ENCODE peak calls at places on chromosomes 12 and 14, in six cellular contexts. S, Y, T, X, M and P are unnamed samples.

GRCh38 chr12:122420471-122421262 is 1.8 kb downstream of the CLIP1 start:
- DNase-seq in M (no peak), S (no peak), Y (peak; percentile 33), X (peak; percentile 46), T (no peak), P (no peak)

GRCh38 chr12:73656375-73656774 is 881.3 kb upstream of the ATXN7L3B start:
- DNase-seq in Y (no peak), X (no peak), S (no peak), M (peak; percentile 23), T (no peak), P (no peak)

GRCh38 chr12:17976202-17976601 is 113.8 kb downstream of the RERGL start:
- DNase-seq in Y (no peak), M (peak; percentile 79), X (no peak), T (no peak), S (no peak), P (no peak)

GRCh38 chr14:23404331-23404900 is 3.7 kb downstream of the MYH6 start:
- DNase-seq in M (no peak), S (no peak), X (no peak), Y (no peak), T (no peak), P (no peak)

GRCh38 chr12:52125499-52125900 is 46.0 kb downstream of the SMIM41 start:
- DNase-seq in Y (no peak), X (no peak), T (no peak), S (no peak), M (peak; percentile 85), P (no peak)

GRCh38 chr12:130137141-130138018 is 24.9 kb upstream of the FZD10 start:
- DNase-seq in X (no peak), T (no peak), S (no peak), Y (no peak), M (peak; percentile 43), P (no peak)

GRCh38 chr12:111840831-111841230 is 1.2 kb upstream of the MAPKAPK5 start:
- DNase-seq in T (no peak), X (no peak), S (peak; percentile 46), M (no peak), Y (no peak), P (no peak)

GRCh38 chr12:115337693-115338543 is 653.9 kb upstream of the TBX3 start:
- DNase-seq in X (peak; percentile 79), T (peak; percentile 44), S (peak; percentile 45), Y (no peak), M (peak; percentile 31), P (no peak)

GRCh38 chr12:29164477-29165163 is 15.5 kb downstream of the FAR2 start:
- DNase-seq in X (no peak), M (no peak), Y (no peak), T (no peak), S (no peak), P (peak; percentile 52)

GRCh38 chr12:319116-319515 is 56.5 kb upstream of the SLC6A13 start:
- DNase-seq in Y (no peak), S (no peak), X (no peak), M (no peak), T (no peak), P (no peak)

GRCh38 chr12:34403706-34404376 is 381.5 kb downstream of the ALG10 start:
- DNase-seq in M (no peak), Y (peak; percentile 2), S (peak; percentile 9), X (peak; percentile 39), T (peak; percentile 10), P (no peak)

GRCh38 chr14:96671218-96671617 is 126.0 kb upstream of the VRK1 start:
- DNase-seq in T (no peak), Y (no peak), M (no peak), S (no peak), X (no peak), P (no peak)

GRCh38 chr14:56268653-56269052 is 150.4 kb downstream of the PELI2 start:
- DNase-seq in X (no peak), S (no peak), Y (no peak), M (peak; percentile 3), T (no peak), P (no peak)

GRCh38 chr12:52221912-52222457 is 11.1 kb upstream of the KRT7 start:
- DNase-seq in S (peak; percentile 81), Y (peak; percentile 86), T (no peak), M (peak; percentile 96), X (peak; percentile 66), P (no peak)

GRCh38 chr14:37262649-37263048 is 64.9 kb downstream of the MIPOL1 start:
- DNase-seq in Y (no peak), S (no peak), M (peak; percentile 16), T (no peak), X (no peak), P (no peak)

GRCh38 chr12:131261906-131262305 is 308.2 kb downstream of the ADGRD1 start:
- DNase-seq in T (no peak), X (no peak), Y (no peak), M (no peak), S (no peak), P (no peak)

GRCh38 chr12:11746024-11746771 is 96.7 kb downstream of the ETV6 start:
- DNase-seq in M (no peak), T (no peak), X (no peak), Y (no peak), S (no peak), P (no peak)

GRCh38 chr12:46049665-46050064 is 59.3 kb upstream of the SCAF11 start:
- DNase-seq in X (no peak), M (peak; percentile 48), S (no peak), Y (no peak), T (no peak), P (no peak)

GRCh38 chr14:20998674-20999366 is at the start of gene SLC39A2:
- DNase-seq in M (peak; percentile 66), T (peak; percentile 41), X (no peak), S (peak; percentile 92), Y (no peak), P (no peak)

GRCh38 chr12:3995276-3995675 is 122.1 kb upstream of the PARP11 start:
- DNase-seq in M (no peak), X (no peak), S (no peak), Y (no peak), T (no peak), P (no peak)

GRCh38 chr14:30608533-30609006 is 13.5 kb upstream of the SCFD1 start:
- DNase-seq in X (no peak), S (no peak), T (no peak), M (no peak), Y (no peak), P (peak; percentile 25)

GRCh38 chr14:69571449-69571878 is 3.2 kb downstream of the CCDC177 start:
- DNase-seq in S (no peak), Y (no peak), M (no peak), T (no peak), X (no peak), P (no peak)

GRCh38 chr12:124289634-124290600 is 5.0 kb upstream of the RFLNA start:
- DNase-seq in M (no peak), T (peak; percentile 35), X (peak; percentile 63), Y (no peak), S (no peak), P (no peak)

GRCh38 chr12:12406762-12407161 is 49.9 kb downstream of the BORCS5 start:
- DNase-seq in S (no peak), M (no peak), X (no peak), T (no peak), Y (no peak), P (no peak)

GRCh38 chr14:53336729-53337128 is 183.6 kb upstream of the DDHD1 start:
- DNase-seq in Y (no peak), T (no peak), X (no peak), S (no peak), M (no peak), P (no peak)

DNA sequence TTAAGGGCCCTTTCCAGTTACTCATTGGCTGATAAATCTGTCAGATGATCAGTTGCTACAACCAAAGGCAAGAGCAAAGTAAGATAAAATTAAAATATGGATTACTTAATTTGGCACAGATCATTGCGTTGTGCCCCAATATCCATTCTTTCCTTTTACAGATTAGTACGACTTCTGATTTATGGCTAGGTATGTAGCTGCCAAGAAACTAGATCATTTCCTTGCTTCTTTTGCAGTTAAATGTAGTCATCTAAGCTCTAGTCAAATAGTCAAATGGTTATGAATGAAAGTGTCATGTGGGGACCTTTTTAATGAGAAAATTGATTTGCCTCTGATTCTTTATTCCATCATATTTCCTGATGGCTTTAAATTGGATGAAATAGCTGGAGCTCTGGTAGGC is 1039.9 kb upstream of the FLRT2 start:
- DNase-seq in S (no peak), Y (no peak), M (no peak), X (no peak), T (no peak), P (no peak)
- TF ChIP-seq CTCF in S (no peak), Y (no peak), M (no peak), X (no peak), T (no peak), P (no peak)

GRCh38 chr12:30201301-30202160 is 417.8 kb upstream of the TMTC1 start:
- DNase-seq in T (no peak), X (no peak), Y (no peak), M (peak; percentile 43), S (no peak), P (no peak)

GRCh38 chr12:30197392-30198047 is 413.8 kb upstream of the TMTC1 start:
- DNase-seq in M (no peak), S (no peak), T (no peak), Y (no peak), X (no peak), P (no peak)

GRCh38 chr12:30202521-30203259 is 418.9 kb upstream of the TMTC1 start:
- DNase-seq in M (no peak), Y (no peak), X (no peak), T (no peak), S (no peak), P (no peak)

GRCh38 chr12:30203981-30204380 is 420.2 kb upstream of the TMTC1 start:
- DNase-seq in M (no peak), T (no peak), S (no peak), Y (no peak), X (no peak), P (no peak)

GRCh38 chr12:30200864-30201263 is 417.1 kb upstream of the TMTC1 start:
- DNase-seq in Y (peak; percentile 12), X (no peak), S (no peak), M (peak; percentile 48), T (no peak), P (no peak)
- H3K4me3 ChIP-seq in Y (no peak overlapping the region), X (no peak overlapping the region), S (no peak overlapping the region), M (peak overlapping the region; percentile 50), T (peak overlapping the region; percentile 44), P (peak overlapping the region; percentile 53)

GRCh38 chr14:104262515-104263514 is 124.4 kb downstream of the KIF26A start:
- DNase-seq in M (no peak), S (peak; percentile 15), X (no peak), T (peak; percentile 13), Y (peak; percentile 3), P (no peak)
- TF ChIP-seq CTCF in M (no peak), S (no peak), X (no peak), T (no peak), Y (no peak), P (no peak)

DNA sequence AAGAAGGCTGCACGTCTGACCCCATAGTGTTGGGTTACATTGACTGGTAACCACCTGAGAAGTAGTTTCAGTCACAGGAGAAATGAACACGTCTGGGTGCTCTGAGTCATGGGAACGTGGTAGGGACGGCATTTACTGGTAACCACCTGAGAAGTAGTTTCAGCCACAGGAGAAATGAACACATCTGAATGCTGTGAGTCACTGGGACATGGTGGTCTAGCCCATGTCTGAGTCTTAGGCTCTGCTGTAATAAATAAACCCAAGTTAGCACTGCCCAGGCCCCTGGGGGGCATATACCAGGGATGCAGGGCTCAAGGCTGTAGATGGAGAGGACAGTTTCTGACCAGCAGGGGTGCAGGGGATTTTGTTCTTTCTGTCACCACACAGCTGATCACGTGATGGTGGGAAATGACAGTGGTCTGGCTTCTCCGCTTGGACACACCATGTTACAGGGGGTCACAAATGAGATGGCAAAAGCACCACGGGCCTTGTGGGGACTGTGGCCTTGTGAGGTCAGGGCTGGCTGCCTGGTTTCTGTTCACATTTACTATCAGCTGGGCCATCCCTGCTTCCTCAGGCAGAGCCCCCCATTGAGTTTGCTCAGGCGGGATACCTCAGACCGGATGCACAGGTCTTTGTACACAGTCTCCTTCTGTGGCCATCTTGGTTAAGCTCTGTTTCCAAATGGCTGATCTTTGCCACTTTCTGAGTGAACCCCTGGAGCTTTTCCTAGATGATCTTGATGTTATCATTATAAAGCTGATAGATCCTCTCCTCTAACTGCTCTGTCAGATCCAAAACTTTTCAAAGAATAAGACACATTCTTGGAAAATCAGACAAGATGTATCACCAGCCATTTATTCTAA is 9.8 kb upstream of the C12orf42 start:
- DNase-seq in M (no peak), T (no peak), X (no peak), S (no peak), Y (no peak), P (no peak)
- H3K4me3 ChIP-seq in M (no peak overlapping the region), T (no peak overlapping the region), X (no peak overlapping the region), S (no peak overlapping the region), Y (no peak overlapping the region), P (no peak overlapping the region)